ENCODE peak calls at places on chromosome 18, in nine cellular contexts. One of them, this sample, is unnamed.

GRCh38 chr18:22238681-22239080 is 69.3 kb downstream of the GATA6 start:
- DNase-seq in A549: no peak
- DNase-seq in body of pancreas: no peak
- DNase-seq in kidney epithelial cell: no peak
- DNase-seq in GM06990: no peak
- DNase-seq in fibroblast of pulmonary artery: no peak
- DNase-seq in astrocyte of the spinal cord: no peak
- DNase-seq in BE2C: no peak
- DNase-seq in heart right ventricle: no peak
- DNase-seq in this sample: no peak

GRCh38 chr18:50527636-50528307 is 32.1 kb upstream of the MAPK4 start:
- DNase-seq in astrocyte of the spinal cord: no peak
- DNase-seq in body of pancreas: peak; percentile 65
- DNase-seq in GM06990: no peak
- DNase-seq in A549: no peak
- DNase-seq in fibroblast of pulmonary artery: no peak
- DNase-seq in BE2C: no peak
- DNase-seq in kidney epithelial cell: no peak
- DNase-seq in heart right ventricle: no peak
- DNase-seq in this sample: no peak

GRCh38 chr18:32425466-32425865 is 45.2 kb downstream of the GAREM1 start:
- DNase-seq in kidney epithelial cell: peak; percentile 23
- DNase-seq in BE2C: no peak
- DNase-seq in body of pancreas: no peak
- DNase-seq in astrocyte of the spinal cord: peak; percentile 79
- DNase-seq in GM06990: no peak
- DNase-seq in heart right ventricle: no peak
- DNase-seq in A549: peak; percentile 21
- DNase-seq in fibroblast of pulmonary artery: peak; percentile 82
- DNase-seq in this sample: peak; percentile 53

GRCh38 chr18:36735130-36735529 is 93.7 kb downstream of the TPGS2 start:
- DNase-seq in heart right ventricle: no peak
- DNase-seq in body of pancreas: no peak
- DNase-seq in fibroblast of pulmonary artery: no peak
- DNase-seq in astrocyte of the spinal cord: no peak
- DNase-seq in GM06990: no peak
- DNase-seq in kidney epithelial cell: no peak
- DNase-seq in BE2C: no peak
- DNase-seq in A549: no peak
- DNase-seq in this sample: no peak

GRCh38 chr18:52588916-52589315 is 248.9 kb downstream of the DCC start:
- DNase-seq in heart right ventricle: no peak
- DNase-seq in GM06990: no peak
- DNase-seq in A549: no peak
- DNase-seq in astrocyte of the spinal cord: peak; percentile 61
- DNase-seq in fibroblast of pulmonary artery: no peak
- DNase-seq in BE2C: no peak
- DNase-seq in kidney epithelial cell: peak; percentile 14
- DNase-seq in body of pancreas: no peak
- DNase-seq in this sample: no peak

GRCh38 chr18:468841-469796 is 31.4 kb downstream of the COLEC12 start:
- DNase-seq in A549: no peak
- DNase-seq in body of pancreas: no peak
- DNase-seq in kidney epithelial cell: no peak
- DNase-seq in heart right ventricle: no peak
- DNase-seq in GM06990: no peak
- DNase-seq in fibroblast of pulmonary artery: no peak
- DNase-seq in astrocyte of the spinal cord: no peak
- DNase-seq in BE2C: peak; percentile 16
- DNase-seq in this sample: no peak

GRCh38 chr18:63588869-63589268 is 1.7 kb downstream of the SERPINB13 start:
- DNase-seq in fibroblast of pulmonary artery: no peak
- DNase-seq in BE2C: no peak
- DNase-seq in body of pancreas: no peak
- DNase-seq in A549: no peak
- DNase-seq in heart right ventricle: no peak
- DNase-seq in kidney epithelial cell: no peak
- DNase-seq in astrocyte of the spinal cord: no peak
- DNase-seq in GM06990: no peak
- DNase-seq in this sample: peak; percentile 57

GRCh38 chr18:7568426-7568825 is 1.3 kb downstream of the PTPRM start:
- DNase-seq in kidney epithelial cell: no peak
- DNase-seq in GM06990: peak; percentile 3
- DNase-seq in A549: no peak
- DNase-seq in astrocyte of the spinal cord: peak; percentile 39
- DNase-seq in body of pancreas: peak; percentile 20
- DNase-seq in fibroblast of pulmonary artery: no peak
- DNase-seq in heart right ventricle: peak; percentile 56
- DNase-seq in BE2C: no peak
- DNase-seq in this sample: peak; percentile 15

GRCh38 chr18:74116628-74117554 is 30.7 kb downstream of the FBXO15 start:
- DNase-seq in fibroblast of pulmonary artery: peak; percentile 66
- DNase-seq in kidney epithelial cell: no peak
- DNase-seq in A549: peak; percentile 21
- DNase-seq in astrocyte of the spinal cord: peak; percentile 75
- DNase-seq in BE2C: no peak
- DNase-seq in GM06990: no peak
- DNase-seq in body of pancreas: peak; percentile 30
- DNase-seq in heart right ventricle: no peak
- DNase-seq in this sample: peak; percentile 46

GRCh38 chr18:63578357-63578958 is 8.7 kb upstream of the SERPINB13 start:
- DNase-seq in astrocyte of the spinal cord: peak; percentile 59
- DNase-seq in body of pancreas: peak; percentile 47
- DNase-seq in BE2C: no peak
- DNase-seq in heart right ventricle: no peak
- DNase-seq in GM06990: no peak
- DNase-seq in A549: peak; percentile 37
- DNase-seq in fibroblast of pulmonary artery: peak; percentile 54
- DNase-seq in kidney epithelial cell: no peak
- DNase-seq in this sample: peak; percentile 65

GRCh38 chr18:57087985-57088384 is 58.9 kb upstream of the BOD1L2 start:
- DNase-seq in kidney epithelial cell: peak; percentile 23
- DNase-seq in fibroblast of pulmonary artery: no peak
- DNase-seq in BE2C: no peak
- DNase-seq in body of pancreas: no peak
- DNase-seq in GM06990: no peak
- DNase-seq in astrocyte of the spinal cord: no peak
- DNase-seq in heart right ventricle: no peak
- DNase-seq in A549: no peak
- DNase-seq in this sample: peak; percentile 10

DNA sequence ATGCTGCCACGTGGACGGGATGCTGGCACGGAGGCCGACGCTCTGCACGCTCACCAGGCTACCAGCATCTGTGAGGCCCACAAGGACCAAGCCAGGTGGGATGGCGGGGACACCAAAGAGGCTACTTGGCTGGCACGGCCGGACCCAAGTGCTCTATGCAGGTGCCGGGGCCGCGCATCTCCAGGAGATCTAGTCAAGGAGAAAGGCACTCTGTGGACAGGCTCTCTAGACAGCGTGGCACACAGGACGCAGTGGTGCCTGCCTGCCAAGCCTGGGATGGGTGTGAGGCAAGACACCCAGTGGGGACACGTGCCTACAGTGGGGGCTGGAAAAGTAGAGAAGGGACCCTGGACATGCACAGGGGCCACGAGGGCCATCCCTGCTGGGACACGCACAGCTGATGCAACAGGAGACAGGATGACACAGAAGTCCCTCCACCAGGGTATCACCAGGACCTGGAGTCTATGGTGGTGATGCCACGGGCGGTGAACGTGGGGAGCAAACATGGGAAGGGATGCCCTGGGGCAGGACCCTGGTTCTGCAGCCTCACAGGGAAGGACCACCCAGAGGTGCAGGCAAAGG is 28.5 kb downstream of the ZNF516 start:
- DNase-seq in GM06990: no peak
- DNase-seq in astrocyte of the spinal cord: no peak
- DNase-seq in kidney epithelial cell: no peak
- DNase-seq in BE2C: no peak
- DNase-seq in A549: no peak
- DNase-seq in heart right ventricle: no peak
- DNase-seq in fibroblast of pulmonary artery: no peak
- DNase-seq in body of pancreas: no peak
- DNase-seq in this sample: no peak
- H3K4me3 ChIP-seq in GM06990: no peak overlapping the region
- H3K4me3 ChIP-seq in astrocyte of the spinal cord: no peak overlapping the region
- H3K4me3 ChIP-seq in kidney epithelial cell: no peak overlapping the region
- H3K4me3 ChIP-seq in BE2C: no peak overlapping the region
- H3K4me3 ChIP-seq in A549: no peak overlapping the region
- H3K4me3 ChIP-seq in heart right ventricle: no peak overlapping the region
- H3K4me3 ChIP-seq in fibroblast of pulmonary artery: no peak overlapping the region
- H3K4me3 ChIP-seq in body of pancreas: no peak overlapping the region
- H3K4me3 ChIP-seq in this sample: no peak overlapping the region

DNA sequence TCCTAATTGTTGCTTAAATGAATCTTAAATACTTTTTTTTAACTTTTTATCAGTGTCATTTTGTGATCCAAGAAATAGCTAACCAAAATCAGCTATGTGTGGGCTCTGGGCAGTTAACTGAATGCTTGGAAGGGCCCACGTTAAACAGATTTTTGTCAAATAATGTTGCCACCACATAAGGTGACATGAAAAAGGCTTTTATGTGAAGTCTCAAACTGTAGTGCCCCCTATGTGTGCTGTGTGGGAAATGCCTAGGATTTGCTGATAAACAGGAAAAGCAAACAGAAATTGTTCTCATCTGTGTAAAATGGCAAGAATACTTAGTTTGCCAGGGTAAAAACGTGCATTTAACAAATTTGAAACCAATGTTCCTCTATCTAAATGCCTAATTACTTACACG is 242.2 kb downstream of the ZNF516 start:
- DNase-seq in body of pancreas: no peak
- DNase-seq in GM06990: no peak
- DNase-seq in astrocyte of the spinal cord: peak; percentile 23
- DNase-seq in A549: peak; percentile 18
- DNase-seq in fibroblast of pulmonary artery: peak; percentile 12
- DNase-seq in heart right ventricle: no peak
- DNase-seq in BE2C: no peak
- DNase-seq in kidney epithelial cell: no peak
- DNase-seq in this sample: peak; percentile 19
- TF ChIP-seq CTCF in body of pancreas: no peak
- TF ChIP-seq CTCF in GM06990: peak; percentile 42
- TF ChIP-seq CTCF in astrocyte of the spinal cord: peak; percentile 54
- TF ChIP-seq CTCF in A549: no peak
- TF ChIP-seq CTCF in fibroblast of pulmonary artery: peak; percentile 44
- TF ChIP-seq CTCF in heart right ventricle: peak; percentile 36
- TF ChIP-seq CTCF in BE2C: peak; percentile 40
- TF ChIP-seq CTCF in kidney epithelial cell: peak; percentile 48
- TF ChIP-seq CTCF in this sample: peak; percentile 46

GRCh38 chr18:21080576-21080975 is 31.0 kb downstream of the ROCK1 start:
- DNase-seq in heart right ventricle: no peak
- DNase-seq in body of pancreas: no peak
- DNase-seq in GM06990: no peak
- DNase-seq in A549: no peak
- DNase-seq in astrocyte of the spinal cord: no peak
- DNase-seq in BE2C: no peak
- DNase-seq in fibroblast of pulmonary artery: no peak
- DNase-seq in kidney epithelial cell: no peak
- DNase-seq in this sample: no peak

GRCh38 chr18:21073180-21073579 is 38.4 kb downstream of the ROCK1 start:
- DNase-seq in GM06990: no peak
- DNase-seq in A549: no peak
- DNase-seq in kidney epithelial cell: no peak
- DNase-seq in body of pancreas: no peak
- DNase-seq in astrocyte of the spinal cord: no peak
- DNase-seq in fibroblast of pulmonary artery: no peak
- DNase-seq in BE2C: no peak
- DNase-seq in heart right ventricle: no peak
- DNase-seq in this sample: no peak

GRCh38 chr18:21069468-21069867 is 42.1 kb downstream of the ROCK1 start:
- DNase-seq in BE2C: no peak
- DNase-seq in GM06990: no peak
- DNase-seq in A549: no peak
- DNase-seq in kidney epithelial cell: no peak
- DNase-seq in astrocyte of the spinal cord: no peak
- DNase-seq in heart right ventricle: no peak
- DNase-seq in body of pancreas: no peak
- DNase-seq in fibroblast of pulmonary artery: no peak
- DNase-seq in this sample: no peak

GRCh38 chr18:21071071-21071470 is 40.5 kb downstream of the ROCK1 start:
- DNase-seq in GM06990: no peak
- DNase-seq in BE2C: no peak
- DNase-seq in fibroblast of pulmonary artery: no peak
- DNase-seq in A549: no peak
- DNase-seq in astrocyte of the spinal cord: no peak
- DNase-seq in kidney epithelial cell: no peak
- DNase-seq in heart right ventricle: no peak
- DNase-seq in body of pancreas: no peak
- DNase-seq in this sample: no peak

GRCh38 chr18:21074336-21075323 is 37.0 kb downstream of the ROCK1 start:
- DNase-seq in heart right ventricle: no peak
- DNase-seq in BE2C: no peak
- DNase-seq in kidney epithelial cell: no peak
- DNase-seq in A549: no peak
- DNase-seq in GM06990: no peak
- DNase-seq in fibroblast of pulmonary artery: no peak
- DNase-seq in astrocyte of the spinal cord: no peak
- DNase-seq in body of pancreas: no peak
- DNase-seq in this sample: peak; percentile 74
- H3K4me3 ChIP-seq in heart right ventricle: no peak overlapping the region
- H3K4me3 ChIP-seq in BE2C: no peak overlapping the region
- H3K4me3 ChIP-seq in kidney epithelial cell: no peak overlapping the region
- H3K4me3 ChIP-seq in A549: no peak overlapping the region
- H3K4me3 ChIP-seq in GM06990: no peak overlapping the region
- H3K4me3 ChIP-seq in fibroblast of pulmonary artery: no peak overlapping the region
- H3K4me3 ChIP-seq in astrocyte of the spinal cord: no peak overlapping the region
- H3K4me3 ChIP-seq in body of pancreas: no peak overlapping the region
- H3K4me3 ChIP-seq in this sample: no peak overlapping the region

GRCh38 chr18:78677483-78678317 is 301.9 kb upstream of the SALL3 start:
- DNase-seq in GM06990: no peak
- DNase-seq in A549: no peak
- DNase-seq in fibroblast of pulmonary artery: no peak
- DNase-seq in body of pancreas: no peak
- DNase-seq in kidney epithelial cell: no peak
- DNase-seq in BE2C: no peak
- DNase-seq in heart right ventricle: no peak
- DNase-seq in astrocyte of the spinal cord: no peak
- DNase-seq in this sample: no peak

GRCh38 chr18:78676622-78677482 is 302.8 kb upstream of the SALL3 start:
- DNase-seq in astrocyte of the spinal cord: no peak
- DNase-seq in body of pancreas: no peak
- DNase-seq in A549: no peak
- DNase-seq in BE2C: no peak
- DNase-seq in kidney epithelial cell: no peak
- DNase-seq in fibroblast of pulmonary artery: no peak
- DNase-seq in GM06990: no peak
- DNase-seq in heart right ventricle: no peak
- DNase-seq in this sample: no peak

GRCh38 chr18:78673516-78674321 is 305.9 kb upstream of the SALL3 start:
- DNase-seq in heart right ventricle: no peak
- DNase-seq in body of pancreas: no peak
- DNase-seq in astrocyte of the spinal cord: no peak
- DNase-seq in BE2C: no peak
- DNase-seq in kidney epithelial cell: no peak
- DNase-seq in fibroblast of pulmonary artery: no peak
- DNase-seq in A549: no peak
- DNase-seq in GM06990: no peak
- DNase-seq in this sample: no peak

GRCh38 chr18:78672862-78673446 is 306.7 kb upstream of the SALL3 start:
- DNase-seq in heart right ventricle: no peak
- DNase-seq in astrocyte of the spinal cord: no peak
- DNase-seq in kidney epithelial cell: no peak
- DNase-seq in BE2C: no peak
- DNase-seq in body of pancreas: no peak
- DNase-seq in A549: no peak
- DNase-seq in fibroblast of pulmonary artery: no peak
- DNase-seq in GM06990: no peak
- DNase-seq in this sample: no peak

GRCh38 chr18:78675231-78675630 is 304.4 kb upstream of the SALL3 start:
- DNase-seq in A549: no peak
- DNase-seq in BE2C: no peak
- DNase-seq in fibroblast of pulmonary artery: no peak
- DNase-seq in GM06990: no peak
- DNase-seq in heart right ventricle: no peak
- DNase-seq in kidney epithelial cell: no peak
- DNase-seq in astrocyte of the spinal cord: no peak
- DNase-seq in body of pancreas: no peak
- DNase-seq in this sample: no peak
- TF ChIP-seq CTCF in A549: no peak
- TF ChIP-seq CTCF in BE2C: no peak
- TF ChIP-seq CTCF in fibroblast of pulmonary artery: no peak
- TF ChIP-seq CTCF in GM06990: no peak
- TF ChIP-seq CTCF in heart right ventricle: no peak
- TF ChIP-seq CTCF in kidney epithelial cell: no peak
- TF ChIP-seq CTCF in astrocyte of the spinal cord: no peak
- TF ChIP-seq CTCF in body of pancreas: no peak
- TF ChIP-seq CTCF in this sample: no peak